ENCODE peak calls at places on chromosomes 16 and 17, in ten cellular contexts. T is brain microvascular endothelial cell; F is CD4-positive, alpha-beta T cell; D is lower lobe of right lung; Q is CD8-positive, alpha-beta T cell; H is cardiac muscle cell; W is tibial artery; C is K562; E is mammary epithelial cell; X is spleen. U is an unnamed sample.

GRCh38 chr16:88533945-88534641 is 36.1 kb upstream of the ZC3H18 start:
- DNase-seq in T (peak; percentile 29), F (peak; percentile 62), D (peak; percentile 85), Q (peak; percentile 81), H (peak; percentile 82), W (peak; percentile 48), C (no peak), E (peak; percentile 55), X (peak; percentile 95), U (peak; percentile 25)

GRCh38 chr17:4747847-4748246 is 8.1 kb upstream of the CXCL16 start:
- DNase-seq in T (no peak), F (peak; percentile 23), D (peak; percentile 45), Q (peak; percentile 30), H (no peak), W (no peak), C (no peak), E (no peak), X (no peak), U (no peak)

GRCh38 chr16:1871974-1872635 is at the start of gene MEIOB:
- DNase-seq in T (peak; percentile 2), F (no peak), D (peak; percentile 56), Q (peak; percentile 50), H (peak; percentile 59), W (no peak), C (peak; percentile 90), E (no peak), X (peak; percentile 55), U (no peak)

GRCh38 chr17:27577884-27578717 is 52.9 kb upstream of the LGALS9 start:
- DNase-seq in T (no peak), F (no peak), D (no peak), Q (no peak), H (peak; percentile 29), W (no peak), C (no peak), E (no peak), X (no peak), U (peak; percentile 80)

GRCh38 chr17:7842380-7842949 is 8.4 kb downstream of the KDM6B start:
- DNase-seq in T (peak; percentile 96), F (peak; percentile 71), D (peak; percentile 85), Q (peak; percentile 96), H (no peak), W (peak; percentile 83), C (peak; percentile 19), E (peak; percentile 95), X (peak; percentile 96), U (peak; percentile 95)

GRCh38 chr16:67941469-67942199 is 2.3 kb downstream of the LCAT start:
- DNase-seq in T (no peak), F (no peak), D (no peak), Q (no peak), H (no peak), W (peak; percentile 17), C (no peak), E (no peak), X (no peak), U (no peak)

GRCh38 chr16:22318690-22319358 is 21.6 kb downstream of the POLR3E start:
- DNase-seq in T (peak; percentile 28), F (peak; percentile 45), D (no peak), Q (peak; percentile 66), H (no peak), W (no peak), C (peak; percentile 45), E (peak; percentile 28), X (peak; percentile 86), U (no peak)

GRCh38 chr17:74605361-74605760 is 13.3 kb upstream of the CD300LD start:
- DNase-seq in T (peak; percentile 24), F (no peak), D (no peak), Q (no peak), H (no peak), W (peak; percentile 75), C (no peak), E (peak; percentile 92), X (no peak), U (peak; percentile 70)

GRCh38 chr17:71824671-71825070 is 296.1 kb upstream of the SOX9 start:
- DNase-seq in T (no peak), F (no peak), D (no peak), Q (no peak), H (peak; percentile 2), W (no peak), C (no peak), E (no peak), X (no peak), U (no peak)

GRCh38 chr17:68705331-68706166 is 104.4 kb upstream of the FAM20A start:
- DNase-seq in T (no peak), F (no peak), D (no peak), Q (no peak), H (no peak), W (no peak), C (no peak), E (peak; percentile 20), X (no peak), U (peak; percentile 44)

GRCh38 chr17:4375039-4375748 is 8.7 kb upstream of the UBE2G1 start:
- DNase-seq in T (no peak), F (no peak), D (peak; percentile 13), Q (no peak), H (no peak), W (no peak), C (no peak), E (no peak), X (no peak), U (no peak)

GRCh38 chr16:15052747-15053476 is 3.0 kb downstream of the NTAN1 start:
- DNase-seq in T (no peak), F (no peak), D (no peak), Q (no peak), H (no peak), W (no peak), C (no peak), E (no peak), X (no peak), U (no peak)

GRCh38 chr17:76314392-76315227 is 6.5 kb upstream of the QRICH2 start:
- DNase-seq in T (peak; percentile 32), F (no peak), D (no peak), Q (no peak), H (no peak), W (no peak), C (no peak), E (no peak), X (no peak), U (no peak)

GRCh38 chr17:82709024-82709675 is 7.4 kb upstream of the FN3KRP start:
- DNase-seq in T (no peak), F (no peak), D (no peak), Q (no peak), H (no peak), W (no peak), C (peak; percentile 35), E (no peak), X (no peak), U (no peak)

GRCh38 chr16:30063893-30064745 is 1.4 kb upstream of the ALDOA start:
- DNase-seq in T (no peak), F (peak; percentile 53), D (peak; percentile 86), Q (peak; percentile 65), H (peak; percentile 87), W (peak; percentile 88), C (peak; percentile 75), E (no peak), X (peak; percentile 93), U (no peak)

GRCh38 chr17:28958820-28959455 is 7.6 kb upstream of the PHF12 start:
- DNase-seq in T (no peak), F (no peak), D (no peak), Q (no peak), H (no peak), W (no peak), C (no peak), E (no peak), X (no peak), U (no peak)

GRCh38 chr16:22727285-22728166 is 86.4 kb upstream of the HS3ST2 start:
- DNase-seq in T (no peak), F (no peak), D (no peak), Q (no peak), H (no peak), W (no peak), C (no peak), E (peak; percentile 4), X (no peak), U (no peak)

GRCh38 chr17:66337866-66338472 is 35.6 kb downstream of the PRKCA start:
- DNase-seq in T (no peak), F (no peak), D (no peak), Q (no peak), H (no peak), W (no peak), C (no peak), E (no peak), X (no peak), U (peak; percentile 47)

DNA sequence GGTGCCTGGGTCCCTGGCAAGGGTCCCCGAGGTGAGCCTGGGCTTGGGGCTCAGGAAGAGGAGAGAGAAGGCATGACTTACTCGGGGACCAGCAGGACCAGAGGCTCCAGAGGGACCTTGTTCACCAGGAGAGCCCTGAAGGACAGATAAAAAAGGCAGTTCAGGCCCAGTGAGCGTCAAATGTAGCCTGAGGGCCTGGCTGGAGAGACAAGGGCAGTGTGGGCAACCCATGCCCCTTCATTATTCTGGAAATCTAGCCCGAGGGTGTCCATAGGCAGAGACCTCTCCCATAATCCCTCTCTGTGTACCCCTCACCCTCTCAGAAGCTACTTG is 14.1 kb downstream of the COL1A1 start:
- DNase-seq in T (no peak), F (no peak), D (no peak), Q (no peak), H (no peak), W (no peak), C (no peak), E (no peak), X (no peak), U (no peak)
- H3K27ac ChIP-seq in T (peak overlapping the region; percentile 9), F (no peak overlapping the region), D (no peak overlapping the region), Q (no peak overlapping the region), H (no peak overlapping the region), W (peak overlapping the region; percentile 99), C (no peak overlapping the region), E (no peak overlapping the region), X (no peak overlapping the region), U (peak overlapping the region; percentile 79)

GRCh38 chr16:81263470-81264200 is 25.1 kb downstream of the BCO1 start:
- DNase-seq in T (no peak), F (no peak), D (no peak), Q (no peak), H (no peak), W (no peak), C (no peak), E (no peak), X (no peak), U (peak; percentile 93)
- TF ChIP-seq CTCF in T (peak; percentile 32), F (no peak), D (no peak), Q (no peak), H (peak; percentile 22), W (no peak), C (peak; percentile 2), E (peak; percentile 65), X (no peak), U (no peak)

GRCh38 chr17:19652595-19652994 is 4.0 kb downstream of the ALDH3A2 start:
- DNase-seq in T (no peak), F (no peak), D (no peak), Q (no peak), H (no peak), W (no peak), C (no peak), E (no peak), X (no peak), U (no peak)
- H3K27ac ChIP-seq in T (no peak overlapping the region), F (no peak overlapping the region), D (no peak overlapping the region), Q (no peak overlapping the region), H (no peak overlapping the region), W (peak overlapping the region; percentile 90), C (no peak overlapping the region), E (no peak overlapping the region), X (no peak overlapping the region), U (no peak overlapping the region)

DNA sequence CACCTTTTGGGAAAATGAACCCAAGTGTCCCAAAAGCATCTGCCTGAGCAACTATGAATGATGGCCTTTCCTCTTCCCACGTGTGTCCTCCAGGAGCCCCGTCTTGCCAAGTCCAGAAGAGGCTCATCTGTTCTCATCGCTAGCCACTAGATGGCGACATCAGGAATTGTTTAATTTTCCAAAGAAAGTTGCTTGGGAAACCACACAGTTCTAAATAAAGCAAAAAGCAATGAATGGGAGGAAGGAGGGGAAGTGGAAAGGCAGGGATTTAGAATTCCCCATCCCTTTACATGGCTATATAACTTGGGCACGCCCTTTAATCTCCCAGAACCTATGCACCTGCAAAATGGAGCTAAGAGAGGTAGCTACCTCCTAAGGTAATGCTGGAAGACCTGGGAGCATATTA is 9.0 kb upstream of the CDH5 start:
- DNase-seq in T (peak; percentile 83), F (no peak), D (no peak), Q (peak; percentile 11), H (peak; percentile 75), W (peak; percentile 53), C (peak; percentile 76), E (peak; percentile 74), X (no peak), U (peak; percentile 64)
- TF ChIP-seq CTCF in T (peak; percentile 78), F (peak; percentile 72), D (peak; percentile 74), Q (peak; percentile 50), H (peak; percentile 79), W (peak; percentile 60), C (peak; percentile 62), E (peak; percentile 72), X (peak; percentile 77), U (peak; percentile 84)

U was measured in astrocyte.